ENCODE peak calls at places on chromosomes 12 and 14, in six cellular contexts. O is H1, A is GM12892, P is HepG2, T is K562, B is GM12878. J is an unnamed sample.
A peak's percentile ranks its signal among the peaks of the same experiment; 100 is the strongest.

GRCh38 chr12:47707905-47708543 is 2.2 kb upstream of the RPAP3 start:
- DNase-seq in O (no peak), A (no peak), P (no peak), T (no peak), B (no peak), J (no peak)

GRCh38 chr14:81269100-81269978 is 48.6 kb upstream of the GTF2A1 start:
- DNase-seq in O (no peak), A (peak; percentile 17), P (peak; percentile 70), T (peak; percentile 61), B (peak; percentile 26), J (peak; percentile 32)

GRCh38 chr14:29453045-29453444 is 474.6 kb downstream of the PRKD1 start:
- DNase-seq in O (no peak), A (no peak), P (no peak), T (no peak), B (no peak), J (no peak)

GRCh38 chr12:118884226-118884625 is 97.1 kb upstream of the SRRM4 start:
- DNase-seq in O (no peak), A (no peak), P (no peak), T (no peak), B (no peak), J (no peak)

GRCh38 chr12:76085159-76085868 is 829 bp upstream of the NAP1L1 start:
- DNase-seq in O (no peak), A (peak; percentile 25), P (no peak), T (no peak), B (no peak), J (no peak)

GRCh38 chr12:121241203-121241970 is 31.5 kb downstream of the P2RX4 start:
- DNase-seq in O (no peak), A (no peak), P (no peak), T (no peak), B (no peak), J (no peak)

GRCh38 chr14:35637269-35637668 is 103.3 kb downstream of the INSM2 start:
- DNase-seq in O (no peak), A (no peak), P (no peak), T (no peak), B (no peak), J (no peak)

GRCh38 chr12:51973560-51973959 is 22.1 kb downstream of the ACVR1B start:
- DNase-seq in O (no peak), A (no peak), P (no peak), T (no peak), B (no peak), J (no peak)

GRCh38 chr12:14665354-14666348 is 30.7 kb downstream of the GUCY2C start:
- DNase-seq in O (peak; percentile 9), A (no peak), P (no peak), T (no peak), B (no peak), J (no peak)

GRCh38 chr12:32777159-32777558 is 21.5 kb upstream of the YARS2 start:
- DNase-seq in O (no peak), A (no peak), P (no peak), T (no peak), B (no peak), J (no peak)

GRCh38 chr12:126953365-126953889 is 1313.5 kb upstream of the TMEM132C start:
- DNase-seq in O (no peak), A (no peak), P (no peak), T (no peak), B (no peak), J (no peak)

GRCh38 chr12:104177663-104178501 is 37.7 kb upstream of the TXNRD1 start:
- DNase-seq in O (no peak), A (no peak), P (peak; percentile 8), T (peak; percentile 31), B (no peak), J (no peak)

GRCh38 chr12:52164624-52165023 is 27.2 kb downstream of the KRT80 start:
- DNase-seq in O (no peak), A (no peak), P (peak; percentile 43), T (no peak), B (no peak), J (no peak)

GRCh38 chr12:30874455-30875313 is 51.9 kb upstream of the TSPAN11 start:
- DNase-seq in O (no peak), A (no peak), P (no peak), T (no peak), B (no peak), J (no peak)

GRCh38 chr12:91640021-91640420 is 457.4 kb upstream of the DCN start:
- DNase-seq in O (no peak), A (no peak), P (no peak), T (no peak), B (no peak), J (no peak)

GRCh38 chr12:23898121-23898520 is 51.3 kb downstream of the SOX5 start:
- DNase-seq in O (no peak), A (no peak), P (no peak), T (no peak), B (no peak), J (no peak)

GRCh38 chr14:101187816-101188570 is 284.5 kb upstream of the RTL1 start:
- DNase-seq in O (no peak), A (no peak), P (no peak), T (no peak), B (no peak), J (no peak)

GRCh38 chr12:42039146-42039545 is 105.5 kb downstream of the GXYLT1 start:
- DNase-seq in O (no peak), A (no peak), P (no peak), T (no peak), B (no peak), J (no peak)

GRCh38 chr14:89501381-89501780 is 84.3 kb upstream of the FOXN3 start:
- DNase-seq in O (no peak), A (no peak), P (no peak), T (no peak), B (no peak), J (no peak)

GRCh38 chr14:99136401-99136800 is 135.6 kb downstream of the BCL11B start:
- DNase-seq in O (no peak), A (no peak), P (no peak), T (no peak), B (no peak), J (no peak)

GRCh38 chr12:78696267-78696666 is 168.3 kb upstream of the SYT1 start:
- DNase-seq in O (no peak), A (no peak), P (no peak), T (no peak), B (no peak), J (no peak)

GRCh38 chr14:100586520-100587247 is 533 bp downstream of the BEGAIN start:
- DNase-seq in O (no peak), A (no peak), P (no peak), T (no peak), B (no peak), J (no peak)

GRCh38 chr12:116529048-116529447 is 30.1 kb upstream of the MAP1LC3B2 start:
- DNase-seq in O (no peak), A (no peak), P (peak; percentile 84), T (no peak), B (no peak), J (no peak)

GRCh38 chr12:47841910-47842309 is 22.2 kb upstream of the HDAC7 start:
- DNase-seq in O (no peak), A (no peak), P (no peak), T (no peak), B (no peak), J (no peak)

GRCh38 chr12:75553865-75554555 is 42.6 kb upstream of the KRR1 start:
- DNase-seq in O (no peak), A (no peak), P (no peak), T (no peak), B (no peak), J (no peak)

GRCh38 chr14:68726093-68726695 is 66.7 kb downstream of the ZFP36L1 start:
- DNase-seq in O (no peak), A (no peak), P (no peak), T (no peak), B (no peak), J (no peak)

GRCh38 chr12:56087220-56087619 is 7.3 kb downstream of the ERBB3 start:
- DNase-seq in O (no peak), A (no peak), P (no peak), T (no peak), B (no peak), J (no peak)

DNA sequence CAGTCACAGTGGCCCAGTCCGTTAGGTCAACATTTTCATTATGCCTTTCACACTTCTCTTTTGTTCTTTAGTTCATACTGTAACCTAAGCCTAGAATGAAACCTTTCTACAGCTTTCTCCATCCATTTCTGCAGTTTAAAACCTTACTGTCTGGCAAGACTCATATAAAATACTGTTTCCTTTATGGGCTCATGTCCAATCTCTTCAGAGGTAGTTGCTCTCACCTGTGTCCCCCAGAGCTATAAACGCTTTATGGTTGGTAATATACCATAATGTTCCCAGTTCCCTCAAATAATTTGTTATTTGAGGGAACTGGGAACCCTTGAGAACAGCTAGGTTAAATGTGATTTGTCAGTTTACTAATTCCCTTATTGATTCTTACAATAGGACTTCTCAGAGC is 83.0 kb downstream of the SRGAP1 start:
- DNase-seq in O (no peak), A (no peak), P (no peak), T (no peak), B (no peak), J (no peak)
- TF ChIP-seq POLR2A in O (no peak), A (no peak), P (no peak), T (no peak), B (no peak), J (no peak)

GRCh38 chr14:104237651-104238423 is 99.5 kb downstream of the KIF26A start:
- DNase-seq in O (no peak), A (no peak), P (no peak), T (no peak), B (no peak), J (no peak)
- TF ChIP-seq TAF1 in O (no peak), A (no peak), P (no peak), T (no peak), B (no peak), J (no peak)

DNA sequence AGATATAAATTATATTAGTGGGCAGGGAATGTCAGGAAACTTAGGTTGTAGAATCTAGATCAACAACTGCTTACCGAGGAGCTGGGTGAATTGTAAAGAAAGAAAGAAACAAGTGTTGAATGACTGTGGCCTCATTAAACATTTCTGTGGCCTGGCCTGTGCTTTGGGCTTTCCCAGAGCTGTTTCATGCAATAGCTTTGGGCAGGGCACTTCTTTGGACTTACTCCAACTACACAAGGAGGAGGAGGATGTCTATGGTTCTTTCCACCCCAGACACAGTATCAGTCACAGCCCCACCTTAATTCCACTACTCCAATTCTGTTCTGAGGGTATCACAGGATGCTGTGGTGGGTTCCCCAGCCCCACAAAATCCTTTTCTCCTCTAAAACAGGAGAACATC is 38.0 kb downstream of the DPF3 start:
- DNase-seq in O (no peak), A (no peak), P (no peak), T (no peak), B (peak; percentile 33), J (no peak)
- TF ChIP-seq POLR2AphosphoS5 in O (no peak), A (no peak), P (no peak), T (no peak), B (no peak), J (no peak)

DNA sequence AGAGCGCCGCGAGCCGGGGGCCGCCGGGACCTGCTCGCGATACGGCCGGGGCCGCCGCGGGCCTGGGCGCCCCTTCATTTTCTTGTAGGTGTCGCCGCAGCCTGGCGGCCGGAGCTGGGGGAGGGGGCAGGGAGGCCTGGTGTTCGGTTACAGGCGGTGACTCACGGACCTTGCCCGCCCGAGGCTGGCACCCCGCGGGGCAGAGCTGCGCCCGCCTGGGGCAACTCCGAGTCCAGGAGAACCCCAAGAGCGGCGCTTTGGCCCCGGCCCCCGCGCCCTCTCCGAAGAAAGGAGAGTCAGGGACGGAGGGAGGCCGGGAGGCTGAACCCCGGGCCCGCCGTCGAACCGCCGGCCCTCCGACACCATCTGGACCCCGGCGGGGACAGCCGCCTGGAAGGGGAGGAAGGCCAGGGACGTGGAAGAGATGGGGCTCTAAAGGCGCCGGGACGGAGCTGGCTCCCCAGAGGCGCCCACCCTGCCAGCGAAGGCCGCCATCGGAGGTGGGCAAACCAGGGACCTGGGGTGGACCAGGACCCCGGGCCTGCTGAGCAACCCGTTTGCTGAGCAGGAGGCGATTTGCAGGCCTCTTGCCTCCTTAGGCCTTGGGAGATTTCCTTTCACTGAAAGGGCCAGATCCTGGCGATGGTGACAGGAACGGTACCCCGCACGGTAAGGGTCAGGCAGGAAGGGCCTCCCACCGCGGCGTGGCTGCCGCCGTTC is 828 bp upstream of the NUAK1 start:
- DNase-seq in O (peak; percentile 77), A (no peak), P (peak; percentile 52), T (no peak), B (no peak), J (peak; percentile 28)
- TF ChIP-seq POLR2A in O (peak; percentile 69), A (no peak), P (no peak), T (no peak), B (no peak), J (no peak)

J was measured in GM12891.